ENCODE peak calls at places on chromosomes 4 and X, in four cellular contexts. M is neural progenitor cell, F is cardiac fibroblast, I is fibroblast of the aortic adventitia. G is an unnamed sample.

GRCh38 chr4:154439224-154439623 is 52.4 kb downstream of the DCHS2 start:
- DNase-seq in M (no peak), F (no peak), I (no peak), G (no peak)

GRCh38 chr4:111398906-111399330 is 746.3 kb upstream of the FAM241A start:
- DNase-seq in M (no peak), F (peak), I (peak), G (no peak)

GRCh38 chrX:15873566-15873965 is 19.0 kb upstream of the AP1S2 start:
- DNase-seq in M (no peak), F (no peak), I (no peak), G (no peak)

GRCh38 chrX:121987163-121987562 is 939.8 kb downstream of the GLUD2 start:
- DNase-seq in M (no peak), F (peak), I (peak), G (no peak)

GRCh38 chrX:80513620-80514019 is 93.4 kb downstream of the TENT5D start:
- DNase-seq in M (peak), F (no peak), I (no peak), G (no peak)

GRCh38 chr4:47315346-47315745 is 148.2 kb downstream of the COMMD8 start:
- DNase-seq in M (no peak), F (peak), I (peak), G (no peak)

GRCh38 chrX:2789569-2789968 is 37.7 kb downstream of the XG start:
- DNase-seq in M (no peak), F (no peak), I (no peak), G (no peak)

GRCh38 chr4:23730998-23731397 is 158.8 kb downstream of the PPARGC1A start:
- DNase-seq in M (no peak), F (no peak), I (no peak), G (no peak)

GRCh38 chrX:54920610-54921426 is at the start of gene TRO:
- DNase-seq in M (peak), F (no peak), I (peak), G (no peak)

GRCh38 chr4:112895785-112896184 is 153.7 kb upstream of the ANK2 start:
- DNase-seq in M (peak), F (peak), I (peak), G (no peak)

GRCh38 chrX:1124531-1124930 is 87.9 kb downstream of the CRLF2 start:
- DNase-seq in M (no peak), F (no peak), I (no peak), G (no peak)

GRCh38 chrX:101080326-101080725 is 1.6 kb downstream of the TMEM35A start:
- DNase-seq in M (no peak), F (no peak), I (no peak), G (no peak)

GRCh38 chr4:107094976-107095375 is 58.9 kb upstream of the DKK2 start:
- DNase-seq in M (no peak), F (peak), I (peak), G (no peak)

GRCh38 chrX:51420610-51421009 is 75.8 kb downstream of the NUDT11 start:
- DNase-seq in M (peak), F (peak), I (peak), G (no peak)

GRCh38 chr4:47221721-47222120 is 190.4 kb downstream of the GABRB1 start:
- DNase-seq in M (no peak), F (peak), I (peak), G (no peak)

GRCh38 chr4:187612211-187612780 is 383.3 kb upstream of the ZFP42 start:
- DNase-seq in M (no peak), F (no peak), I (no peak), G (no peak)

GRCh38 chrX:67546496-67547423 is 2.9 kb downstream of the AR start:
- DNase-seq in M (peak), F (no peak), I (peak), G (no peak)

GRCh38 chr4:128649575-128650205 is 159.8 kb upstream of the JADE1 start:
- DNase-seq in M (no peak), F (peak), I (peak), G (no peak)

GRCh38 chr4:102578819-102579218 is 77.7 kb downstream of the NFKB1 start:
- DNase-seq in M (peak), F (no peak), I (no peak), G (no peak)

GRCh38 chrX:99242001-99242400 is 1168.1 kb downstream of the PCDH19 start:
- DNase-seq in M (peak), F (no peak), I (no peak), G (no peak)

GRCh38 chr4:186727149-186727976 is 3.7 kb upstream of the FAT1 start:
- DNase-seq in M (peak), F (no peak), I (no peak), G (no peak)

GRCh38 chrX:148659481-148659880 is 159.1 kb downstream of the AFF2 start:
- DNase-seq in M (no peak), F (no peak), I (peak), G (no peak)

GRCh38 chr4:137226900-137227299 is 305.4 kb downstream of the PCDH18 start:
- DNase-seq in M (peak), F (peak), I (peak), G (no peak)

GRCh38 chr4:141972950-141973349 is 336.6 kb downstream of the IL15 start:
- DNase-seq in M (no peak), F (no peak), I (no peak), G (no peak)

GRCh38 chr4:153497091-153497531 is 31.0 kb downstream of the TMEM131L start:
- DNase-seq in M (no peak), F (peak), I (peak), G (no peak)

GRCh38 chr4:184417802-184418511 is 56.4 kb downstream of the IRF2 start:
- DNase-seq in M (no peak), F (peak), I (peak), G (no peak)

GRCh38 chr4:119643306-119644042 is 14.9 kb upstream of the PDE5A start:
- DNase-seq in M (no peak), F (no peak), I (peak), G (no peak)

GRCh38 chrX:78643874-78644273 is 15.3 kb downstream of the RTL3 start:
- DNase-seq in M (no peak), F (no peak), I (no peak), G (no peak)

GRCh38 chr4:157674699-157675098 is 454.2 kb downstream of the GRIA2 start:
- DNase-seq in M (no peak), F (no peak), I (no peak), G (no peak)

GRCh38 chr4:53043096-53043495 is 181.0 kb downstream of the RASL11B start:
- DNase-seq in M (no peak), F (no peak), I (no peak), G (no peak)

GRCh38 chr4:88442636-88443260 is 14.2 kb upstream of the HERC5 start:
- DNase-seq in M (no peak), F (no peak), I (no peak), G (no peak)

DNA sequence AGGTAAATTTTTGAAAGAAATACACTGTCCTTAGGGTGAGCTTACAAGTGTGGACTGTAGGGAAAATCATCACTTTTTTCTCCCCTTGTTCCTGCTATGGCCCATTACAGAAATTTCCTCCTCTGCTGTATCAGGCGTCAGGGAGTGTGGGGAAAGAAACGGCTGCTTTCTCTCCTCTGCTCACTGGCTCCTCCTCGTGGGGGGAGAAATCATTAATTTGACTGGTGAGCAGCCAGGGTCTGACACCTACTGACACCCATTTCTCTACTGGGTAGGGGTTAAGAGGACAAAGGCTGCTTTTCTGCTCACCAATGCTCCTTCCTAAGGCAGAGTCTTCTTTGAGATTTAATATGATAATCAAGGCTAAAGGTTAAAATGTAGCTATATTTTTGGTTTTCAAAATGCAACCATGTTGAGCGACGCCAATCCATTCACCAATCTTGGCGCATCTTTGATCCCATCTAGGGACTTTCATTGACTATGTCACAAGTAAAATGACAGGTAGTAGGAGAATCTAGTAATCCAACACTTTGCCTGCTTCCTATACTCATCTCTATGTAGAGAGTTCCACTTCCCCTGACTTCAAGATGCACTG is 25.1 kb downstream of the SETD7 start:
- DNase-seq in M (peak), F (peak), I (peak), G (no peak)
- TF ChIP-seq CTCF in M (peak), F (peak), I (peak), G (peak)

GRCh38 chr4:8838911-8839431 is 32.7 kb downstream of the HMX1 start:
- DNase-seq in M (no peak), F (no peak), I (no peak), G (peak)

GRCh38 chr4:8841678-8842268 is 29.9 kb downstream of the HMX1 start:
- DNase-seq in M (no peak), F (no peak), I (no peak), G (no peak)

GRCh38 chr4:8838296-8838695 is 33.3 kb downstream of the HMX1 start:
- DNase-seq in M (no peak), F (no peak), I (no peak), G (peak)

GRCh38 chr4:8840816-8841455 is 30.7 kb downstream of the HMX1 start:
- DNase-seq in M (no peak), F (no peak), I (no peak), G (no peak)

DNA sequence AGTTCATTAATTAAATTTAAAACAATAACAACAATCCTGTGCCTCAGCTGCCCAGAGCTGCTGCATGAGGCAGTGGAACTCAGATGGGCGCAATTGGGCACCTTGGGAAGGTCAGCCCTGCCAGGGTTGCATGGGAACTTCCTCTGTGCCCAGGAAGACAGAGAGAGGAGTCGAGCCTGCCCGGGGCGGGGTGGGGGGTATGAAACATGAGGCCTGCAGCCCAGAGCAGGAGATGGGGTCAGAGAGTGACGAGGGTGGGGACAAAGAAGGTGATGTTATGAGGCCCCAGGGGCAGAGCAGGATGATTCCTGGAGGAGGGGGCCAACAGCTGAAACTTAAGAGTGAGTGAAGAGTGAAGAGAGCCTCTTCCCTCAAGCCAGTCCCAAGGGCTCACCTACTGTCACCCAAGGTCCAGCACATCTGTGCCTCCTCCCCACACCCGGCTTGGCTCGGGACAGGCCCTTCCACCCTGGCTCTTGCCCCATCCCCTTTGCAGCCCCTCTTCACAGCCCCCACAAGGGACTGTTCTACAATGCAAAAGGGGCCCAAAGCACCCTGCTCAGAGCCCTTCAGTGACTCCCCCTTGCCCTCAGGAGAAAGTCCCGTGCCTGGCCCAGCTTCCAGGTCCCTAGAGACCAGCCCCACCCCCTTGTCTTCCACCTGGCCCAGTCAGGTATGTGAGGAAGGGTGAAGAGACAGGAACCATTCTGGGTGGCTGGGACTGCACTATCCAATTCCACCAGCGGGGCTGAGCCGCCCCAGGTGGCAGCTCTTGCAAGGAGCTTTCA is 31.4 kb downstream of the HMX1 start:
- DNase-seq in M (no peak), F (no peak), I (no peak), G (peak)
- TF ChIP-seq CTCF in M (no peak), F (no peak), I (no peak), G (no peak)

GRCh38 chr4:164894725-164895124 is 17.7 kb downstream of the APELA start:
- DNase-seq in M (no peak), F (no peak), I (no peak), G (no peak)

GRCh38 chr4:164890691-164891090 is 13.7 kb downstream of the APELA start:
- DNase-seq in M (no peak), F (no peak), I (no peak), G (no peak)

GRCh38 chr4:164888096-164888495 is 11.1 kb downstream of the APELA start:
- DNase-seq in M (no peak), F (no peak), I (no peak), G (no peak)

GRCh38 chr4:164892018-164892417 is 15.0 kb downstream of the APELA start:
- DNase-seq in M (no peak), F (no peak), I (no peak), G (no peak)
- TF ChIP-seq CTCF in M (no peak), F (no peak), I (no peak), G (no peak)

DNA sequence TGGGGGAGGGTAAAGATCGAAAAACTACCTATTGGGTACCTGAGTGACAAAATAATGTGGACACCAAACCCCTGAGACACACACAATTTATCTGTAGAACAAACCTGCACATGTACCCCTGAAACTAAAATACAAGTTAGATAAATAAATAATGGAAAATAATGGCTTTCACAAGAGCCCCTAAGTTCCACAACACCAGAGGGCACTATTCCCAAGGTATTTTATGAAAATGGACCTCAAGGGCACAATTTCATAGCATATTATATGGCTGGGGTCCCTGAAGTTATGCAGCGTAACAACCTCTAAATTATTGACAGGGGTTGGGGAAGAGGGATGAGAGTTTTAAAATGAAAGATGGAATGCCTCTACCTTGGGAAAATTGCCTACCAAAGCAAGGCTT is 81.3 kb upstream of the TMEM33 start:
- DNase-seq in M (no peak), F (no peak), I (no peak), G (no peak)
- TF ChIP-seq CTCF in M (peak), F (peak), I (no peak), G (no peak)

DNA sequence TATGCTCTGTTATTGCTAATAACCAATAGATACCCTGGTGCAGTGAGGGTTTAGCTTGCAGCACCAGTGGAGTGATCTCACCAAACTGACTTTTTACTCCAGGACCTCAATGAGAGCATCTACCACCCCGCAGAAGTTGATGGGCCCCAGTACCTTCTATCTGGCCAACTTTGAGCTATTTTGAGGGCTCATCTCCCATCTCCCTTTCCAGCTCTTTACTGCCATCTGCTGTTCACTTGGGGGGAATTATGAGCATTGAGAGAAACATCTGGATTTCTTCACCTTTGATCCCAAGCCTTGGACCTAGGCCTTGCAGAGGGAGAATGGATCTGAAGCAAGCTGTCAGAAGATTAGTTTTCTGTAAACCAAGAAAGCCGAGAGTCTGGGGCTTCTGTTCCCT is 143.6 kb downstream of the TMEM164 start:
- DNase-seq in M (peak), F (peak), I (peak), G (no peak)
- TF ChIP-seq CTCF in M (peak), F (peak), I (peak), G (peak)

GRCh38 chrX:12961191-12961718 is 13.7 kb upstream of the TMSB4X start:
- DNase-seq in M (no peak), F (peak), I (peak), G (no peak)
- TF ChIP-seq CTCF in M (no peak), F (no peak), I (no peak), G (no peak)

G was measured in osteocyte.